ENCODE peak calls at places on chromosomes 4 and X, in eight cellular contexts. C, M, V, G, D, X, H and Y are unnamed samples.

GRCh38 chr4:150972592-150972991 is 42.5 kb downstream of the LRBA start:
- DNase-seq in M (no peak), V (no peak), D (no peak), C (no peak), X (no peak), H (no peak), G (no peak), Y (no peak)

GRCh38 chr4:145035494-145036136 is 62.4 kb downstream of the ANAPC10 start:
- DNase-seq in G (no peak), V (no peak), X (no peak), C (no peak), D (no peak), M (no peak), H (no peak), Y (no peak)

GRCh38 chr4:101604976-101605375 is 185.6 kb upstream of the BANK1 start:
- DNase-seq in G (no peak), C (no peak), M (no peak), D (no peak), H (no peak), V (no peak), X (no peak), Y (no peak)

GRCh38 chr4:79445371-79445781 is 37.3 kb upstream of the GK2 start:
- DNase-seq in G (no peak), D (no peak), M (no peak), V (no peak), X (no peak), H (no peak), C (no peak), Y (no peak)

GRCh38 chr4:6749340-6750171 is 33.0 kb upstream of the KIAA0232 start:
- DNase-seq in C (peak; percentile 36), D (peak; percentile 75), X (peak; percentile 89), V (peak; percentile 91), G (no peak), H (peak; percentile 91), M (no peak), Y (peak; percentile 88)

GRCh38 chr4:113371061-113371460 is 321.6 kb downstream of the ANK2 start:
- DNase-seq in V (no peak), D (no peak), X (no peak), M (no peak), H (no peak), G (no peak), C (no peak), Y (no peak)

GRCh38 chrX:72245461-72246089 is 6.7 kb upstream of the ERCC6L start:
- DNase-seq in M (peak; percentile 30), D (no peak), V (peak; percentile 73), C (peak; percentile 13), G (no peak), H (peak; percentile 37), X (no peak), Y (peak; percentile 66)

GRCh38 chr4:98803287-98803677 is 125.7 kb downstream of the EIF4E start:
- DNase-seq in G (no peak), C (no peak), H (no peak), D (no peak), V (no peak), M (no peak), X (no peak), Y (no peak)

GRCh38 chrX:119880552-119881437 is 9.2 kb downstream of the NDUFA1 start:
- DNase-seq in D (no peak), C (peak; percentile 23), M (no peak), G (no peak), X (no peak), V (peak; percentile 16), H (peak; percentile 45), Y (no peak)

DNA sequence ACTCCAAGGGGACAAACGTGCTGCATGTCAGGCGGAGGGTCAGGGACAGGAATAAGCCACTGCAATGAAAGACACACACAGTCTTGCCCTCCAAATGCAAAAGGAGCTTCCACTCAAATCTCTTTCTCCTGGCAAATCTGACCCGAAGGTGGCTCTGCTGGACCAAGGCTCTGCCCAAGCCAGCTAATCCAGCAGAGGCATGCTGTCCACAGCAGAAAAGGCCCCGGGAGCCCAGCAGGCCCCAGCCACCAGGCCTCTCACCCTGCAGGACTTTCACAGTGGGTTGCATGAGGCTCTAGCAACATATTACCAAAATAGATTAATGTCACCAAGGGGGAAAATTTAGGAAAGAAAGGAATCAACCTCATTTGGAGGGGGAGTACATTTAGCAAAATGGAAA is 628.6 kb downstream of the BCOR start:
- DNase-seq in V (no peak), C (no peak), X (no peak), H (no peak), M (no peak), D (no peak), G (no peak), Y (peak; percentile 22)
- TF ChIP-seq POLR2A in V (no peak), C (no peak), X (no peak), H (no peak), M (no peak), D (no peak), G (no peak), Y (no peak)

GRCh38 chr4:128566688-128567087 is 242.8 kb upstream of the JADE1 start:
- DNase-seq in C (no peak), M (no peak), X (no peak), V (no peak), G (no peak), D (no peak), H (no peak), Y (no peak)

GRCh38 chr4:128560754-128561495 is 248.6 kb upstream of the JADE1 start:
- DNase-seq in D (no peak), H (peak; percentile 15), C (no peak), V (no peak), X (no peak), M (no peak), G (no peak), Y (no peak)

GRCh38 chr4:128570380-128570779 is 239.1 kb upstream of the JADE1 start:
- DNase-seq in V (peak; percentile 20), D (peak; percentile 83), M (no peak), H (no peak), C (no peak), X (no peak), G (no peak), Y (peak; percentile 71)

GRCh38 chr4:128565565-128566186 is 243.8 kb upstream of the JADE1 start:
- DNase-seq in C (peak; percentile 46), D (peak; percentile 72), M (peak; percentile 10), H (peak; percentile 51), G (no peak), X (no peak), V (peak; percentile 54), Y (no peak)

DNA sequence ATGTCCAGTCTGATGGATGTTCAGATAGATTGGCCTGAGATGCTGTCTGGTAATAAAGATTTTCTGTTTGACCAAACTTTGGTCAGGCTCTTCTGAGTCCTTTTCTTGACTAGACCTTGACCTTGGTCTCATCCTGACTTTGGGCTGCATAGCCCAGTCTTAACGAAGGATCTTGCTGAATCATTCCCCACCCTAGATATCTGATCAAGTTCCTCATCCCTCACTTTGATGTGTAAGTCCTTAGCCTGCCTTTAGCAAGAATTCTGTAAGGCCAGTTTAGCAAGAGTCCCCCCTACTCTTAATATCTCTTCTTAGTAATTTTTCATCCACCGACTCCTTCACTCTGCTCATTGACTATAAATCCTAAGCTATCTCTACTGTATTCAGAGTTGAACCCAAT is 244.4 kb upstream of the JADE1 start:
- DNase-seq in M (no peak), X (no peak), C (no peak), D (no peak), G (no peak), V (no peak), H (no peak), Y (no peak)
- TF ChIP-seq POLR2AphosphoS5 in M (no peak), X (no peak), C (no peak), D (no peak), G (no peak), V (no peak), H (no peak), Y (no peak)

GRCh38 chrX:153970398-153971123 is 1.1 kb downstream of the HCFC1 start:
- DNase-seq in M (no peak), X (no peak), V (no peak), C (no peak), H (peak; percentile 29), G (no peak), D (peak; percentile 82), Y (peak; percentile 82)

GRCh38 chrX:153973127-153974002 is 811 bp downstream of the TMEM187 start:
- DNase-seq in D (no peak), C (no peak), V (no peak), G (no peak), X (no peak), H (peak; percentile 40), M (no peak), Y (no peak)

GRCh38 chrX:153971124-153971631 is 440 bp downstream of the HCFC1 start:
- DNase-seq in G (peak; percentile 79), H (peak; percentile 65), V (peak; percentile 95), M (peak; percentile 96), X (peak; percentile 80), C (peak; percentile 60), D (peak; percentile 96), Y (peak; percentile 92)

GRCh38 chrX:153972368-153973126 is at the start of gene TMEM187:
- DNase-seq in D (peak; percentile 94), H (peak; percentile 84), M (peak; percentile 93), G (peak; percentile 69), X (peak; percentile 77), C (peak; percentile 76), V (peak; percentile 90), Y (peak; percentile 84)

GRCh38 chrX:153971632-153972367 is at the start of gene HCFC1:
- DNase-seq in G (peak; percentile 53), V (peak; percentile 95), C (peak; percentile 69), X (peak; percentile 87), D (peak; percentile 98), M (peak; percentile 79), H (peak; percentile 75), Y (peak; percentile 96)
- TF ChIP-seq POLR2A in G (peak; percentile 47), V (no peak), C (no peak), X (peak; percentile 45), D (peak; percentile 7), M (peak; percentile 76), H (no peak), Y (peak; percentile 18)

DNA sequence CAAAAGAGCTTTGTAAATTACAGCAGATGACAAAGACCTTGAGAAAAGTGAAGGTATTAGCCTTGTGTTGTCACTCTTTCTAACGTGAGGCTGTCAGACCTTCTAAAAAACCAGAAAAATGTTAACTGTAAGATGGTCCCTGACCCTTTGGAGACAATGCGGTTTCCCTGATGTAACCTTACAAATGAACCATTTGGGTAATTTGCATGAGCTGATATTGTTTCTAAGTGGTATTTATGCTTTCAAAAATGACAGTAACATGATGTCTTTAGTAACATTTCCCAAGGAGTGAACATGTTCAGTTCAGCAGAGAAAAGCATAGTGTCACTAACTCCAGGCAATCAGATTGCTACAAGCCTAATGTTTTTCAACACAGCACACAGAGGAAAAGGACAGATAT is 434.6 kb downstream of the KCNIP4 start:
- DNase-seq in V (no peak), H (no peak), C (no peak), X (no peak), G (no peak), D (no peak), M (no peak), Y (no peak)
- TF ChIP-seq POLR2AphosphoS5 in V (no peak), H (no peak), C (no peak), X (no peak), G (no peak), D (no peak), M (no peak), Y (no peak)

GRCh38 chr4:156942991-156943390 is 28.6 kb downstream of the PDGFC start:
- DNase-seq in V (no peak), C (no peak), M (no peak), H (no peak), D (no peak), G (no peak), X (no peak), Y (no peak)
- TF ChIP-seq POLR2A in V (no peak), C (no peak), M (no peak), H (no peak), D (no peak), G (no peak), X (no peak), Y (no peak)